ENCODE peak calls at places on chromosome 3, in four cellular contexts. E, U, F and P are unnamed samples.

GRCh38 chr3:114861666-114862065 is 285.4 kb downstream of the ZBTB20 start:
- DNase-seq in E (no peak), U (no peak), F (no peak), P (no peak)

GRCh38 chr3:197810901-197811300 is 19.8 kb downstream of the LRCH3 start:
- DNase-seq in E (no peak), U (no peak), F (no peak), P (no peak)

GRCh38 chr3:46892285-46893145 is 15.0 kb downstream of the PTH1R start:
- DNase-seq in E (no peak), U (peak; percentile 24), F (no peak), P (peak; percentile 76)

GRCh38 chr3:149541091-149541491 is 66.6 kb downstream of the TM4SF4 start:
- DNase-seq in E (no peak), U (no peak), F (no peak), P (peak; percentile 32)

GRCh38 chr3:167754049-167754448 is 18.5 kb downstream of the SERPINI1 start:
- DNase-seq in E (no peak), U (no peak), F (no peak), P (no peak)

GRCh38 chr3:23170306-23170705 is 32.8 kb upstream of the UBE2E2 start:
- DNase-seq in E (no peak), U (no peak), F (no peak), P (no peak)

GRCh38 chr3:63910873-63911272 is 1.3 kb downstream of the SCAANT1 start:
- DNase-seq in E (peak; percentile 12), U (no peak), F (no peak), P (no peak)

GRCh38 chr3:102394517-102394916 is 40.3 kb upstream of the ZPLD1 start:
- DNase-seq in E (no peak), U (no peak), F (no peak), P (no peak)

GRCh38 chr3:184299488-184300376 is 691 bp downstream of the PSMD2 start:
- DNase-seq in E (no peak), U (peak; percentile 41), F (no peak), P (no peak)

GRCh38 chr3:176521531-176522175 is 675.6 kb downstream of the TBL1XR1 start:
- DNase-seq in E (no peak), U (no peak), F (no peak), P (no peak)

GRCh38 chr3:183006396-183007002 is 26.2 kb upstream of the DCUN1D1 start:
- DNase-seq in E (no peak), U (no peak), F (no peak), P (no peak)

GRCh38 chr3:119456469-119456868 is 6.9 kb downstream of the TMEM39A start:
- DNase-seq in E (no peak), U (no peak), F (no peak), P (no peak)

GRCh38 chr3:160564205-160564922 is 1.0 kb downstream of the KPNA4 start:
- DNase-seq in E (peak; percentile 10), U (peak; percentile 22), F (no peak), P (peak; percentile 12)

GRCh38 chr3:29415824-29416223 is 135.0 kb downstream of the RBMS3 start:
- DNase-seq in E (no peak), U (no peak), F (no peak), P (no peak)

GRCh38 chr3:36736327-36736726 is 28.0 kb downstream of the DCLK3 start:
- DNase-seq in E (no peak), U (no peak), F (no peak), P (no peak)

GRCh38 chr3:153000325-153000724 is 161.7 kb upstream of the RAP2B start:
- DNase-seq in E (no peak), U (no peak), F (no peak), P (no peak)

GRCh38 chr3:53154731-53155320 is 6.2 kb upstream of the PRKCD start:
- DNase-seq in E (no peak), U (no peak), F (no peak), P (no peak)

GRCh38 chr3:71186816-71187215 is 396.7 kb downstream of the FOXP1 start:
- DNase-seq in E (no peak), U (no peak), F (no peak), P (peak; percentile 31)

GRCh38 chr3:186630950-186631624 is 9.1 kb upstream of the FETUB start:
- DNase-seq in E (peak; percentile 92), U (no peak), F (no peak), P (no peak)

GRCh38 chr3:13708871-13709595 is 160.1 kb downstream of the FBLN2 start:
- DNase-seq in E (no peak), U (no peak), F (no peak), P (no peak)

GRCh38 chr3:64674591-64675076 is 13.2 kb downstream of the ADAMTS9 start:
- DNase-seq in E (no peak), U (no peak), F (no peak), P (no peak)

GRCh38 chr3:45693941-45694521 is 4.8 kb downstream of the SACM1L start:
- DNase-seq in E (no peak), U (no peak), F (no peak), P (no peak)

GRCh38 chr3:29441020-29441324 is 160.1 kb downstream of the RBMS3 start:
- DNase-seq in E (no peak), U (no peak), F (no peak), P (no peak)

GRCh38 chr3:45367451-45367850 is 20.9 kb upstream of the LARS2 start:
- DNase-seq in E (no peak), U (no peak), F (no peak), P (no peak)

GRCh38 chr3:8952130-8952529 is 11.1 kb downstream of the RAD18 start:
- DNase-seq in E (no peak), U (no peak), F (no peak), P (no peak)

GRCh38 chr3:50639055-50639494 is 22.1 kb downstream of the MAPKAPK3 start:
- DNase-seq in E (no peak), U (no peak), F (no peak), P (no peak)

GRCh38 chr3:31462050-31462569 is 70.6 kb upstream of the STT3B start:
- DNase-seq in E (peak; percentile 37), U (peak; percentile 51), F (peak; percentile 64), P (no peak)

GRCh38 chr3:150449169-150449721 is 41.1 kb downstream of the TSC22D2 start:
- DNase-seq in E (no peak), U (peak; percentile 71), F (no peak), P (no peak)

GRCh38 chr3:179672918-179673317 is 20.1 kb downstream of the USP13 start:
- DNase-seq in E (no peak), U (no peak), F (no peak), P (no peak)

GRCh38 chr3:13025090-13025489 is 48.1 kb downstream of the IQSEC1 start:
- DNase-seq in E (peak; percentile 12), U (no peak), F (no peak), P (peak; percentile 50)

GRCh38 chr3:157088133-157088488 is 71.8 kb downstream of the CCNL1 start:
- DNase-seq in E (no peak), U (no peak), F (no peak), P (no peak)

GRCh38 chr3:62723636-62724217 is 151.5 kb downstream of the CADPS start:
- DNase-seq in E (no peak), U (no peak), F (no peak), P (no peak)

GRCh38 chr3:32459474-32459873 is 43.2 kb downstream of the CMTM6 start:
- DNase-seq in E (no peak), U (no peak), F (no peak), P (no peak)

GRCh38 chr3:127729556-127730056 is 56.9 kb downstream of the ABTB1 start:
- DNase-seq in E (no peak), U (peak; percentile 14), F (no peak), P (no peak)

GRCh38 chr3:127404614-127405598 is 117.1 kb upstream of the PRR20G start:
- DNase-seq in E (no peak), U (no peak), F (no peak), P (no peak)

GRCh38 chr3:46012246-46012645 is 15.0 kb downstream of the XCR1 start:
- DNase-seq in E (no peak), U (no peak), F (no peak), P (no peak)

GRCh38 chr3:137052298-137052697 is 94.5 kb downstream of the IL20RB start:
- DNase-seq in E (no peak), U (no peak), F (no peak), P (no peak)

GRCh38 chr3:83928391-83928790 is 1030.4 kb upstream of the CADM2 start:
- DNase-seq in E (peak; percentile 50), U (peak; percentile 58), F (no peak), P (peak; percentile 60)

GRCh38 chr3:158148218-158148617 is 38.3 kb downstream of the RSRC1 start:
- DNase-seq in E (no peak), U (no peak), F (no peak), P (no peak)

GRCh38 chr3:24492971-24493551 is 1.6 kb downstream of the THRB start:
- DNase-seq in E (no peak), U (no peak), F (no peak), P (no peak)
- H3K4me3 ChIP-seq in E (peak overlapping the region; percentile 96), U (peak overlapping the region; percentile 64), F (no peak overlapping the region), P (peak overlapping the region; percentile 93)

GRCh38 chr3:155281892-155282291 is 11.6 kb downstream of the STRIT1 start:
- DNase-seq in E (no peak), U (no peak), F (no peak), P (no peak)
- TF ChIP-seq JUNB in E (no peak), U (no peak), F (no peak), P (no peak)

GRCh38 chr3:142907996-142908395 is 19.1 kb upstream of the PCOLCE2 start:
- DNase-seq in E (no peak), U (no peak), F (no peak), P (no peak)

GRCh38 chr3:142913432-142913831 is 24.5 kb upstream of the PCOLCE2 start:
- DNase-seq in E (no peak), U (no peak), F (no peak), P (no peak)

GRCh38 chr3:142910280-142910679 is 21.4 kb upstream of the PCOLCE2 start:
- DNase-seq in E (no peak), U (no peak), F (no peak), P (no peak)

GRCh38 chr3:142912440-142913172 is 23.7 kb upstream of the PCOLCE2 start:
- DNase-seq in E (no peak), U (no peak), F (no peak), P (no peak)

DNA sequence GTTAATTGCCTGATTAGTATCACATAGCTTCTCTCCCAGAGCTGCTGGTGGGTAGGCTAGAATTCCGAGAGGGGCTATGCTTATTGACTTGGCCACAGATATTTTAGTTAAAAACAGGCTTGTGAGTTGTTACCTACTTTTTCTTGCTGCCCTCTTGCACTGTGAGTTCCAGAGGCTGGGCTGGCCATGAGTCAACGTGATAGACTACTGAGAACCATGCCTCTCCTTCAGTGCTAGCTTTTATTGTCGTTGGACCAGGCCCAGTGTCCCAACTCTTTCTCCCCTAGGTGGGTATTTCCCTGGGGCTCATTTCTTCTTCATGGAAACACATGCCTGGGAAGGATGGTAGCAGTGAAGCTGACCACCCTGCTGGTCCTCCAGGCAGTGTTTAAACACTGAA is 20.4 kb upstream of the PCOLCE2 start:
- DNase-seq in E (no peak), U (no peak), F (no peak), P (no peak)
- TF ChIP-seq BHLHE40 in E (no peak), U (no peak), F (no peak), P (no peak)

GRCh38 chr3:75396316-75396802 is 267.8 kb upstream of the FRG2C start:
- DNase-seq in E (no peak), U (no peak), F (no peak), P (no peak)
- H3K4me3 ChIP-seq in E (no peak overlapping the region), U (no peak overlapping the region), F (no peak overlapping the region), P (no peak overlapping the region)

GRCh38 chr3:141485578-141486415 is 1.0 kb upstream of the RASA2 start:
- DNase-seq in E (peak; percentile 25), U (peak; percentile 74), F (no peak), P (peak; percentile 31)
- TF ChIP-seq JUNB in E (no peak), U (no peak), F (no peak), P (peak; percentile 42)

GRCh38 chr3:66582721-66583141 is 81.9 kb upstream of the LRIG1 start:
- DNase-seq in E (no peak), U (no peak), F (peak; percentile 48), P (no peak)
- TF ChIP-seq BHLHE40 in E (no peak), U (no peak), F (peak; percentile 99), P (no peak)

GRCh38 chr3:68931406-68932149 is 769 bp downstream of the TAFA4 start:
- DNase-seq in E (no peak), U (no peak), F (no peak), P (no peak)
- H3K4me3 ChIP-seq in E (no peak overlapping the region), U (no peak overlapping the region), F (no peak overlapping the region), P (no peak overlapping the region)